ENCODE peak calls at places on chromosome 13, in eight cellular contexts. A is foreskin fibroblast, T is PC-9, F is glutamatergic neuron, M is HL-60, S is WTC11, C is colonic mucosa, Z is endothelial cell. I is an unnamed sample.

GRCh38 chr13:24050796-24051715 is 109.5 kb upstream of the SPATA13 start:
- DNase-seq in A (no peak), T (no peak), F (no peak), M (no peak), S (no peak), C (no peak), Z (no peak), I (no peak)

GRCh38 chr13:52459668-52460067 is 4.4 kb downstream of the CKAP2 start:
- DNase-seq in A (peak; percentile 81), T (no peak), F (no peak), M (no peak), S (no peak), C (no peak), Z (no peak), I (no peak)

GRCh38 chr13:112486386-112487126 is 101.4 kb downstream of the TUBGCP3 start:
- DNase-seq in A (peak; percentile 79), T (no peak), F (peak; percentile 46), M (no peak), S (no peak), C (no peak), Z (no peak), I (no peak)

GRCh38 chr13:21717817-21718216 is 46.9 kb downstream of the FGF9 start:
- DNase-seq in A (no peak), T (no peak), F (no peak), M (no peak), S (peak; percentile 52), C (no peak), Z (no peak), I (no peak)

GRCh38 chr13:49690133-49690989 is 925 bp downstream of the EBPL start:
- DNase-seq in A (peak; percentile 75), T (peak; percentile 12), F (no peak), M (peak; percentile 49), S (no peak), C (peak; percentile 59), Z (no peak), I (no peak)

GRCh38 chr13:53343345-53343744 is 314.7 kb downstream of the OLFM4 start:
- DNase-seq in A (no peak), T (no peak), F (no peak), M (no peak), S (peak; percentile 39), C (no peak), Z (no peak), I (no peak)

GRCh38 chr13:83281666-83282065 is 600.6 kb downstream of the SLITRK1 start:
- DNase-seq in A (no peak), T (no peak), F (no peak), M (no peak), S (no peak), C (no peak), Z (no peak), I (no peak)

GRCh38 chr13:42215578-42216421 is 56.2 kb upstream of the AKAP11 start:
- DNase-seq in A (peak; percentile 69), T (peak; percentile 24), F (peak; percentile 50), M (peak; percentile 46), S (peak; percentile 42), C (peak; percentile 21), Z (peak; percentile 39), I (peak; percentile 14)

GRCh38 chr13:23462815-23463559 is 29.5 kb upstream of the SACS start:
- DNase-seq in A (no peak), T (no peak), F (no peak), M (no peak), S (no peak), C (no peak), Z (no peak), I (no peak)

GRCh38 chr13:85277753-85278152 is 521.5 kb downstream of the SLITRK6 start:
- DNase-seq in A (peak; percentile 33), T (no peak), F (no peak), M (no peak), S (no peak), C (no peak), Z (no peak), I (no peak)

GRCh38 chr13:111168116-111168515 is 53.0 kb downstream of the ARHGEF7 start:
- DNase-seq in A (no peak), T (no peak), F (peak; percentile 78), M (no peak), S (no peak), C (no peak), Z (no peak), I (no peak)
- TF ChIP-seq CTCF in A (no peak), T (no peak), F (no peak), M (no peak), S (no peak), C (no peak), Z (no peak), I (no peak)

GRCh38 chr13:29105779-29106178 is 285.6 kb downstream of the MTUS2 start:
- DNase-seq in A (no peak), T (no peak), F (no peak), M (peak; percentile 15), S (peak; percentile 36), C (no peak), Z (no peak), I (no peak)
- TF ChIP-seq CTCF in A (no peak), T (peak; percentile 48), F (no peak), M (peak; percentile 40), S (peak; percentile 57), C (no peak), Z (peak; percentile 37), I (no peak)

GRCh38 chr13:103044054-103044453 is 22.2 kb downstream of the SLC10A2 start:
- DNase-seq in A (no peak), T (no peak), F (no peak), M (no peak), S (no peak), C (no peak), Z (no peak), I (no peak)

GRCh38 chr13:103036268-103036667 is 29.9 kb downstream of the SLC10A2 start:
- DNase-seq in A (no peak), T (no peak), F (no peak), M (no peak), S (no peak), C (no peak), Z (no peak), I (no peak)

GRCh38 chr13:103039183-103039582 is 27.0 kb downstream of the SLC10A2 start:
- DNase-seq in A (no peak), T (no peak), F (no peak), M (no peak), S (no peak), C (no peak), Z (no peak), I (peak; percentile 12)

GRCh38 chr13:103040006-103040405 is 26.2 kb downstream of the SLC10A2 start:
- DNase-seq in A (no peak), T (no peak), F (no peak), M (no peak), S (no peak), C (no peak), Z (no peak), I (no peak)
- TF ChIP-seq CTCF in A (no peak), T (no peak), F (no peak), M (no peak), S (no peak), C (no peak), Z (no peak), I (no peak)

DNA sequence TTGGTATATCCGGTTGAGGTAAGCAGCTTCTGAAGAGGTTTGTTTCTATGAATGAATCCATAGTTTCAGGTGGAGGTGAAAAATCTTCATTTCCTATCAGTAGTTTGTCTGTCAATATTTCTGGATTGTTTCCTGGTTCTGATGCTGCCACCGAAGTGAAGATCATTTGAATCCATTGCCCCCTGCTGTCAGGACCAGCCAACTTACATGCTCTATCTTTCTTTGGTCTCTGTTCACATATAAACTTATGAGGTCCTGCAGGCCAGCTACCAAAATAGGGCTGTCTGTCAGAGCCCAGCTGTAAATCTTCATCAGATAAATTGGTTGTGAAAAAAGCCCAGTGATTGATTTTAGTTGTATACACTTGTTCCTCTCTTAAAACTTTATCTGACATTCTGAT is 15.2 kb upstream of the N4BP2L1 start:
- DNase-seq in A (peak; percentile 44), T (no peak), F (no peak), M (peak; percentile 60), S (no peak), C (no peak), Z (peak; percentile 27), I (no peak)
- TF ChIP-seq CTCF in A (no peak), T (peak; percentile 29), F (no peak), M (peak; percentile 9), S (no peak), C (no peak), Z (peak; percentile 48), I (no peak)

DNA sequence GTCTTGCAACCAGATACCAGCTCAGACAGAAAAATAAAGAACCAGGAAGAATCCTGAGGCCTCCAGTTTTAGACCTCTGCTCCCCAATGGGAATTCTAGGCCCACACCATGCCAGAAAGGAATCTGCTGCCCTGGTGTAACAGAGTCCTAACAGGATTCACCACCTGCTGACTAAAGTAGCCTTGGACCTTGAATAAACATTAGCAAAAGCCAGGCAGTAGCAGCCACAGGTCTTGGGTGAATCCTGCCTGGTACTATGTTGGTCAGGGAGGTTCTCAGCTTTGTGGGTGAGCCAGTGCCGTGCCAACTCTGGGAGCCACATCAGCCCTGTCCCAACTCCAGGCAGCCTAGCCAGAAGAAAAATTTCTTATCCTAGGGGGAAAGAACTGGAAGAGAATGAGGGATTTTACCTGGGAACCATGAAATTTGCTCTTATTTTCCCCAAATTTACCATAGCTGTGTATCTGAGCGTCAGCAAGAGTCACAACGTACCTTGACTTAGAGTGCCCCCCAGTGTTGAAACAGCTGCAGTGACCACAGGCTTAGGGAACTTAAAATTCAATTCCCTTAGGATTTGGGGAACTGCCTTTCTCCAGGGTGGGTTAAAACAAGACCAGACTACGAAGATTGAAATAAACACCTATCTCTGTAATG is 1895.6 kb upstream of the PRR20A start:
- DNase-seq in A (no peak), T (no peak), F (no peak), M (peak; percentile 52), S (peak; percentile 62), C (no peak), Z (peak; percentile 42), I (peak; percentile 14)
- TF ChIP-seq CTCF in A (no peak), T (peak; percentile 59), F (peak; percentile 19), M (peak; percentile 12), S (peak; percentile 76), C (no peak), Z (peak; percentile 69), I (peak; percentile 35)

DNA sequence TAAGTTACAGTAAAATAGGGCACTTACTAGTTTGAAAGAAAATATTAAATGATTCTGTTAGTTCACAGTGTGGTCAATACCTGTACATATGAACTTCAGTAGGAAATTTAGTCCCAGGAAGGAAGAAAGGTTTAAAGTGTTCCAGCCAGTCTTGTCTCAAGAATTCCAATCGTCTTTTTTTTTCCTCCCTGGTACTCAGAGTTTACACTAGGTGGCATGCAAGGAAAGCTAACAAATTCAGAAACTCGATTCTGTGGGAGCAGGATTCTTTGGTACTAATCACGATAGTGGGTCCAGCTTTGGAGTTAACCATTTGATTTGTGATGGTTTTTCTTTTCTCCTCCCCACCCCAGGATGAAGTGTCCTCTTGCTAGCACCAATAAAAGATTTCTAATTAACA is 43.6 kb downstream of the POLR1D start:
- DNase-seq in A (no peak), T (no peak), F (no peak), M (no peak), S (no peak), C (no peak), Z (no peak), I (no peak)
- TF ChIP-seq CTCF in A (no peak), T (no peak), F (no peak), M (no peak), S (no peak), C (no peak), Z (no peak), I (no peak)

I was measured in nephron progenitor cell.